ENCODE peak calls at places on chromosomes 3 and 15, in five cellular contexts. Y is stimulated activated CD4-positive, alpha-beta T cell treated with anti-CD3 and anti-CD28 coated beads, Interleukin-4, amount 100 ng/mL, for 48 hours; U is endothelial cell; O is NCI-H460; V is CD8-positive, alpha-beta T cell. M is an unnamed sample.

GRCh38 chr3:139870000-139870675 is 64.8 kb upstream of the CLSTN2 start:
- DNase-seq in Y (no peak), U (no peak), O (no peak), V (no peak), M (no peak)

GRCh38 chr3:177195941-177196472 is 1.3 kb downstream of the TBL1XR1 start:
- DNase-seq in Y (no peak), U (no peak), O (no peak), V (no peak), M (no peak)

GRCh38 chr3:113421082-113421481 is 20.2 kb downstream of the CFAP44 start:
- DNase-seq in Y (no peak), U (no peak), O (no peak), V (no peak), M (no peak)

GRCh38 chr3:167203062-167203461 is 177.0 kb downstream of the ZBBX start:
- DNase-seq in Y (no peak), U (no peak), O (no peak), V (no peak), M (no peak)

GRCh38 chr15:60022379-60022741 is 18.2 kb downstream of the FOXB1 start:
- DNase-seq in Y (no peak), U (no peak), O (no peak), V (no peak), M (no peak)

GRCh38 chr3:181739628-181740027 is 27.9 kb downstream of the SOX2 start:
- DNase-seq in Y (no peak), U (no peak), O (no peak), V (no peak), M (peak)

GRCh38 chr3:17151598-17152373 is 267.0 kb downstream of the PLCL2 start:
- DNase-seq in Y (peak), U (no peak), O (no peak), V (peak), M (no peak)

GRCh38 chr3:149374391-149374790 is 3.1 kb downstream of the TM4SF1 start:
- DNase-seq in Y (no peak), U (no peak), O (no peak), V (no peak), M (no peak)

GRCh38 chr3:16618721-16619120 is 13.5 kb upstream of the DAZL start:
- DNase-seq in Y (no peak), U (no peak), O (no peak), V (no peak), M (no peak)

GRCh38 chr15:67824900-67825879 is at the start of gene SKOR1:
- DNase-seq in Y (no peak), U (peak), O (no peak), V (no peak), M (no peak)

GRCh38 chr3:186869253-186870235 is 27.0 kb downstream of the ADIPOQ start:
- DNase-seq in Y (no peak), U (no peak), O (peak), V (no peak), M (no peak)

GRCh38 chr15:68487087-68487843 is 55.3 kb upstream of the ITGA11 start:
- DNase-seq in Y (no peak), U (no peak), O (no peak), V (no peak), M (no peak)

GRCh38 chr3:11582123-11582968 is 61.4 kb downstream of the VGLL4 start:
- DNase-seq in Y (no peak), U (no peak), O (no peak), V (no peak), M (no peak)

GRCh38 chr15:88396382-88396781 is 70.8 kb downstream of the MRPL46 start:
- DNase-seq in Y (no peak), U (no peak), O (no peak), V (no peak), M (no peak)

GRCh38 chr15:39926526-39926925 is 6.5 kb upstream of the GPR176 start:
- DNase-seq in Y (no peak), U (no peak), O (no peak), V (no peak), M (no peak)

GRCh38 chr3:197711973-197712707 is 24.6 kb downstream of the RUBCN start:
- DNase-seq in Y (peak), U (peak), O (peak), V (peak), M (peak)

GRCh38 chr15:37872661-37873060 is 61.8 kb upstream of the TMCO5A start:
- DNase-seq in Y (no peak), U (no peak), O (no peak), V (no peak), M (no peak)

M was measured in HCT116.